ENCODE peak calls at places on chromosome 2, in nine cellular contexts. J is activated CD8-positive, alpha-beta T cell treated with anti-CD3 and anti-CD28 coated beads for 36 hours; O is COR-L47; P is amniotic epithelial cell; V is CD8-positive, alpha-beta T cell; T is fibroblast of lung; G is Right ventricle myocardium superior; K is EL; X is neural progenitor cell. I is an unnamed sample.

GRCh38 chr2:65057391-65058052 is 1.3 kb downstream of the CEP68 start:
- DNase-seq in O (peak; percentile 58), X (no peak), J (peak; percentile 77), V (peak; percentile 56), P (no peak), G (no peak), K (peak; percentile 37), T (peak; percentile 66), I (no peak)

GRCh38 chr2:187138240-187138639 is 289.3 kb upstream of the ZSWIM2 start:
- DNase-seq in K (peak; percentile 43), T (peak; percentile 44), X (peak; percentile 59), G (peak; percentile 68), P (peak; percentile 55), J (no peak), O (no peak), V (no peak), I (no peak)

GRCh38 chr2:7992612-7993596 is 689.0 kb upstream of the ID2 start:
- DNase-seq in P (no peak), T (no peak), K (peak; percentile 14), G (no peak), V (no peak), O (peak; percentile 5), J (no peak), X (no peak), I (no peak)

GRCh38 chr2:146720170-146720569 is 1124.7 kb upstream of the ACVR2A start:
- DNase-seq in P (no peak), J (no peak), V (no peak), T (no peak), K (no peak), X (no peak), O (no peak), G (no peak), I (no peak)

GRCh38 chr2:45729753-45730512 is 78.5 kb downstream of the PRKCE start:
- DNase-seq in V (no peak), O (no peak), X (peak; percentile 25), P (peak; percentile 22), J (no peak), K (no peak), G (no peak), T (no peak), I (no peak)

GRCh38 chr2:109148347-109148746 is 19.3 kb downstream of the SH3RF3 start:
- DNase-seq in O (no peak), X (no peak), P (no peak), J (no peak), T (no peak), V (no peak), K (peak; percentile 43), G (no peak), I (no peak)

GRCh38 chr2:36459725-36460137 is 104.2 kb downstream of the CRIM1 start:
- DNase-seq in X (peak; percentile 69), P (peak; percentile 74), K (peak; percentile 67), O (no peak), V (no peak), T (peak; percentile 63), J (no peak), G (no peak), I (no peak)

GRCh38 chr2:45542013-45542412 is 69.1 kb downstream of the SRBD1 start:
- DNase-seq in X (no peak), K (no peak), P (no peak), T (no peak), V (no peak), J (no peak), G (no peak), O (no peak), I (no peak)

GRCh38 chr2:205407984-205408383 is 274.3 kb upstream of the NRP2 start:
- DNase-seq in G (no peak), P (peak; percentile 28), V (no peak), T (peak; percentile 87), K (peak; percentile 43), X (no peak), O (no peak), J (no peak), I (peak; percentile 67)

GRCh38 chr2:1736997-1737480 is 7.3 kb downstream of the PXDN start:
- DNase-seq in V (no peak), X (no peak), T (peak; percentile 93), P (peak; percentile 98), O (no peak), K (peak; percentile 85), J (no peak), G (no peak), I (no peak)

GRCh38 chr2:237901932-237902846 is 42.8 kb downstream of the RAMP1 start:
- DNase-seq in X (no peak), T (no peak), P (no peak), G (no peak), J (peak; percentile 62), O (no peak), V (peak; percentile 38), K (peak; percentile 9), I (no peak)

GRCh38 chr2:98839292-98839691 is 96.7 kb downstream of the CRACDL start:
- DNase-seq in P (peak; percentile 9), G (no peak), O (no peak), T (peak; percentile 42), K (peak; percentile 56), V (no peak), J (no peak), X (no peak), I (no peak)

GRCh38 chr2:100800910-100801309 is 19.0 kb upstream of the NPAS2 start:
- DNase-seq in T (no peak), J (no peak), K (no peak), G (no peak), V (no peak), X (no peak), O (no peak), P (no peak), I (no peak)

GRCh38 chr2:222290691-222291484 is 7.9 kb downstream of the PAX3 start:
- DNase-seq in G (no peak), J (no peak), K (peak; percentile 86), V (no peak), O (no peak), P (no peak), X (peak; percentile 95), T (peak; percentile 84), I (no peak)

GRCh38 chr2:71417300-71418202 is 35.8 kb upstream of the DYSF start:
- DNase-seq in T (no peak), V (no peak), K (no peak), G (no peak), X (peak; percentile 14), P (no peak), O (no peak), J (no peak), I (no peak)

GRCh38 chr2:98911376-98912154 is 24.5 kb downstream of the CRACDL start:
- DNase-seq in K (peak; percentile 33), O (no peak), G (no peak), T (peak; percentile 58), J (peak; percentile 64), X (no peak), P (peak; percentile 38), V (no peak), I (no peak)

I was measured in BJ.